ENCODE peak calls at places on chromosomes 6 and 20, in seven cellular contexts. N, T, K, H, P, G and I are unnamed samples.
A peak's percentile ranks its signal among the peaks of the same experiment; 100 is the strongest.

GRCh38 chr6:37620519-37620918 is 77.2 kb downstream of the MDGA1 start:
- DNase-seq in K (no peak), N (no peak), H (peak; percentile 74), T (no peak), G (no peak), P (no peak), I (peak; percentile 53)

GRCh38 chr6:170130201-170130621 is 160.7 kb downstream of the DLL1 start:
- DNase-seq in G (no peak), N (no peak), P (no peak), H (no peak), K (no peak), T (no peak), I (no peak)

GRCh38 chr6:84522135-84522535 is 242.3 kb downstream of the TBX18 start:
- DNase-seq in G (peak; percentile 91), H (no peak), N (no peak), T (no peak), K (no peak), P (no peak), I (peak; percentile 43)

GRCh38 chr6:40695750-40696415 is 108.7 kb upstream of the LRFN2 start:
- DNase-seq in H (no peak), N (no peak), G (no peak), P (no peak), T (no peak), K (no peak), I (no peak)

GRCh38 chr6:38708483-38708882 is 5.5 kb upstream of the GLO1 start:
- DNase-seq in T (no peak), N (no peak), H (no peak), G (no peak), K (no peak), P (no peak), I (no peak)

GRCh38 chr6:144993870-144994269 is 708.7 kb downstream of the UTRN start:
- DNase-seq in N (no peak), H (no peak), P (no peak), G (no peak), T (no peak), K (no peak), I (no peak)

GRCh38 chr20:34983089-34983820 is 27.6 kb downstream of the MYH7B start:
- DNase-seq in K (no peak), T (no peak), G (no peak), N (no peak), P (no peak), H (no peak), I (no peak)

GRCh38 chr6:30752164-30752927 is 8.0 kb upstream of the IER3 start:
- DNase-seq in T (no peak), K (no peak), N (no peak), G (peak; percentile 100), H (no peak), P (peak; percentile 26), I (no peak)

GRCh38 chr6:32932132-32932868 is 8.5 kb downstream of the HLA-DMB start:
- DNase-seq in N (no peak), T (no peak), K (no peak), G (peak; percentile 63), H (no peak), P (no peak), I (no peak)

GRCh38 chr20:48750941-48751620 is 76.7 kb downstream of the PREX1 start:
- DNase-seq in H (no peak), K (peak; percentile 71), T (no peak), G (no peak), P (peak; percentile 30), N (no peak), I (no peak)

GRCh38 chr20:36821964-36822437 is 48.4 kb upstream of the DSN1 start:
- DNase-seq in N (no peak), T (no peak), P (peak; percentile 29), G (no peak), H (no peak), K (no peak), I (no peak)

GRCh38 chr6:83199865-83200230 is 6.7 kb downstream of the RWDD2A start:
- DNase-seq in H (no peak), N (no peak), P (no peak), G (peak; percentile 75), T (no peak), K (no peak), I (no peak)

GRCh38 chr6:132210886-132211563 is 190.2 kb downstream of the MOXD1 start:
- DNase-seq in T (no peak), H (no peak), G (no peak), N (no peak), K (no peak), P (no peak), I (no peak)

GRCh38 chr6:160131636-160132296 is 10.2 kb downstream of the SLC22A1 start:
- DNase-seq in T (no peak), K (no peak), H (no peak), G (no peak), P (no peak), N (no peak), I (no peak)

GRCh38 chr6:195861-196360 is 96.4 kb upstream of the DUSP22 start:
- DNase-seq in G (peak; percentile 87), P (no peak), K (peak; percentile 49), H (no peak), T (no peak), N (peak; percentile 59), I (no peak)

GRCh38 chr6:100946021-100946540 is 65.0 kb upstream of the ASCC3 start:
- DNase-seq in N (no peak), T (no peak), G (no peak), H (no peak), K (no peak), P (no peak), I (no peak)

GRCh38 chr6:1767481-1768246 is 157.9 kb downstream of the FOXC1 start:
- DNase-seq in T (no peak), H (no peak), G (peak; percentile 73), K (no peak), N (no peak), P (no peak), I (no peak)

GRCh38 chr6:52157301-52157930 is 28.8 kb upstream of the IL17A start:
- DNase-seq in N (no peak), P (no peak), T (no peak), G (peak; percentile 29), H (no peak), K (peak; percentile 26), I (no peak)

GRCh38 chr6:170032197-170032596 is 258.7 kb downstream of the DLL1 start:
- DNase-seq in N (no peak), T (no peak), K (no peak), P (no peak), H (no peak), G (no peak), I (no peak)

GRCh38 chr6:33073431-33073871 is at the start of gene HLA-DPA1:
- DNase-seq in H (peak; percentile 18), K (peak; percentile 65), T (no peak), P (no peak), N (peak; percentile 26), G (peak; percentile 28), I (no peak)

GRCh38 chr6:161924516-161925116 is 650.8 kb upstream of the AGPAT4 start:
- DNase-seq in N (no peak), K (no peak), G (no peak), T (no peak), P (no peak), H (no peak), I (no peak)

GRCh38 chr20:63698739-63699465 is 2.5 kb downstream of the TNFRSF6B start:
- DNase-seq in G (peak; percentile 82), P (no peak), H (peak; percentile 26), T (no peak), K (peak; percentile 54), N (no peak), I (peak; percentile 67)

GRCh38 chr6:136288566-136289326 is 900 bp downstream of the BCLAF1 start:
- DNase-seq in H (peak; percentile 38), G (peak; percentile 91), P (peak; percentile 66), N (peak; percentile 93), K (peak; percentile 92), T (peak; percentile 85), I (peak; percentile 77)

GRCh38 chr6:2857580-2858337 is 16.1 kb upstream of the SERPINB1 start:
- DNase-seq in T (no peak), G (peak; percentile 75), H (no peak), P (no peak), K (peak; percentile 82), N (no peak), I (no peak)

GRCh38 chr6:83183082-83183828 is 9.8 kb downstream of the PGM3 start:
- DNase-seq in N (no peak), K (no peak), G (peak; percentile 99), H (no peak), P (no peak), T (no peak), I (no peak)

GRCh38 chr6:71537717-71538116 is 249.1 kb downstream of the OGFRL1 start:
- DNase-seq in N (no peak), K (no peak), G (peak; percentile 71), P (no peak), H (no peak), T (no peak), I (no peak)

GRCh38 chr20:2162125-2162822 is 60.6 kb downstream of the STK35 start:
- DNase-seq in T (no peak), H (no peak), K (no peak), N (no peak), P (no peak), G (peak; percentile 18), I (no peak)

GRCh38 chr20:3180319-3180718 is 7.0 kb upstream of the LZTS3 start:
- DNase-seq in N (no peak), H (no peak), P (no peak), K (no peak), T (no peak), G (no peak), I (no peak)

GRCh38 chr6:167965602-167966539 is 31.6 kb upstream of the KIF25 start:
- DNase-seq in P (no peak), G (no peak), T (no peak), H (no peak), N (no peak), K (no peak), I (no peak)